ENCODE peak calls at places on chromosome 19, in six cellular contexts. One of them, this sample, is unnamed.

GRCh38 chr19:13652810-13653590 is 111.3 kb upstream of the MRI1 start:
- DNase-seq in effector memory CD8-positive, alpha-beta T cell: no peak
- DNase-seq in effector CD8-positive, alpha-beta T cell: no peak
- DNase-seq in activated naive CD4-positive, alpha-beta T cell treated with anti-CD3 and anti-CD28 coated beads for 36 hours: no peak
- DNase-seq in lower leg skin: no peak
- DNase-seq in effector CD4-positive, alpha-beta T cell: no peak
- DNase-seq in this sample: no peak

GRCh38 chr19:36417752-36418286 is 625 bp downstream of the ZFP82 start:
- DNase-seq in effector CD4-positive, alpha-beta T cell: no peak
- DNase-seq in effector CD8-positive, alpha-beta T cell: no peak
- DNase-seq in activated naive CD4-positive, alpha-beta T cell treated with anti-CD3 and anti-CD28 coated beads for 36 hours: no peak
- DNase-seq in lower leg skin: no peak
- DNase-seq in effector memory CD8-positive, alpha-beta T cell: no peak
- DNase-seq in this sample: peak

GRCh38 chr19:54415208-54415900 is at the start of gene TTYH1:
- DNase-seq in lower leg skin: no peak
- DNase-seq in effector CD4-positive, alpha-beta T cell: no peak
- DNase-seq in activated naive CD4-positive, alpha-beta T cell treated with anti-CD3 and anti-CD28 coated beads for 36 hours: peak
- DNase-seq in effector CD8-positive, alpha-beta T cell: peak
- DNase-seq in effector memory CD8-positive, alpha-beta T cell: peak
- DNase-seq in this sample: no peak

GRCh38 chr19:30682576-30683536 is 310.7 kb downstream of the ZNF536 start:
- DNase-seq in effector CD8-positive, alpha-beta T cell: peak
- DNase-seq in activated naive CD4-positive, alpha-beta T cell treated with anti-CD3 and anti-CD28 coated beads for 36 hours: peak
- DNase-seq in effector CD4-positive, alpha-beta T cell: peak
- DNase-seq in effector memory CD8-positive, alpha-beta T cell: peak
- DNase-seq in lower leg skin: peak
- DNase-seq in this sample: peak

GRCh38 chr19:1856698-1857603 is 6.4 kb downstream of the KLF16 start:
- DNase-seq in activated naive CD4-positive, alpha-beta T cell treated with anti-CD3 and anti-CD28 coated beads for 36 hours: peak
- DNase-seq in effector CD8-positive, alpha-beta T cell: peak
- DNase-seq in effector CD4-positive, alpha-beta T cell: no peak
- DNase-seq in lower leg skin: peak
- DNase-seq in effector memory CD8-positive, alpha-beta T cell: no peak
- DNase-seq in this sample: peak

GRCh38 chr19:45187421-45188100 is 9.0 kb downstream of the BLOC1S3 start:
- DNase-seq in activated naive CD4-positive, alpha-beta T cell treated with anti-CD3 and anti-CD28 coated beads for 36 hours: peak
- DNase-seq in lower leg skin: no peak
- DNase-seq in effector CD8-positive, alpha-beta T cell: no peak
- DNase-seq in effector CD4-positive, alpha-beta T cell: no peak
- DNase-seq in effector memory CD8-positive, alpha-beta T cell: peak
- DNase-seq in this sample: no peak

GRCh38 chr19:30637926-30638325 is 265.7 kb downstream of the ZNF536 start:
- DNase-seq in effector CD4-positive, alpha-beta T cell: no peak
- DNase-seq in activated naive CD4-positive, alpha-beta T cell treated with anti-CD3 and anti-CD28 coated beads for 36 hours: no peak
- DNase-seq in effector CD8-positive, alpha-beta T cell: no peak
- DNase-seq in lower leg skin: no peak
- DNase-seq in effector memory CD8-positive, alpha-beta T cell: no peak
- DNase-seq in this sample: no peak

GRCh38 chr19:45569619-45570421 is 14.8 kb downstream of the OPA3 start:
- DNase-seq in effector CD4-positive, alpha-beta T cell: peak
- DNase-seq in lower leg skin: no peak
- DNase-seq in activated naive CD4-positive, alpha-beta T cell treated with anti-CD3 and anti-CD28 coated beads for 36 hours: peak
- DNase-seq in effector memory CD8-positive, alpha-beta T cell: peak
- DNase-seq in effector CD8-positive, alpha-beta T cell: peak
- DNase-seq in this sample: no peak

GRCh38 chr19:3671680-3672574 is 28.3 kb downstream of the PIP5K1C start:
- DNase-seq in lower leg skin: no peak
- DNase-seq in effector CD4-positive, alpha-beta T cell: no peak
- DNase-seq in effector CD8-positive, alpha-beta T cell: no peak
- DNase-seq in activated naive CD4-positive, alpha-beta T cell treated with anti-CD3 and anti-CD28 coated beads for 36 hours: peak
- DNase-seq in effector memory CD8-positive, alpha-beta T cell: no peak
- DNase-seq in this sample: no peak

GRCh38 chr19:39307822-39308530 is 11.8 kb downstream of the IFNL1 start:
- DNase-seq in lower leg skin: no peak
- DNase-seq in effector CD4-positive, alpha-beta T cell: no peak
- DNase-seq in activated naive CD4-positive, alpha-beta T cell treated with anti-CD3 and anti-CD28 coated beads for 36 hours: no peak
- DNase-seq in effector CD8-positive, alpha-beta T cell: no peak
- DNase-seq in effector memory CD8-positive, alpha-beta T cell: no peak
- DNase-seq in this sample: no peak

GRCh38 chr19:14317157-14317556 is 64.1 kb upstream of the ADGRE5 start:
- DNase-seq in lower leg skin: no peak
- DNase-seq in effector CD4-positive, alpha-beta T cell: no peak
- DNase-seq in effector memory CD8-positive, alpha-beta T cell: no peak
- DNase-seq in activated naive CD4-positive, alpha-beta T cell treated with anti-CD3 and anti-CD28 coated beads for 36 hours: no peak
- DNase-seq in effector CD8-positive, alpha-beta T cell: no peak
- DNase-seq in this sample: no peak

GRCh38 chr19:2421581-2422306 is 5.6 kb downstream of the TIMM13 start:
- DNase-seq in effector memory CD8-positive, alpha-beta T cell: no peak
- DNase-seq in effector CD8-positive, alpha-beta T cell: no peak
- DNase-seq in activated naive CD4-positive, alpha-beta T cell treated with anti-CD3 and anti-CD28 coated beads for 36 hours: no peak
- DNase-seq in lower leg skin: no peak
- DNase-seq in effector CD4-positive, alpha-beta T cell: no peak
- DNase-seq in this sample: no peak

GRCh38 chr19:56142087-56142787 is 1.1 kb downstream of the ZNF444 start:
- DNase-seq in lower leg skin: no peak
- DNase-seq in effector memory CD8-positive, alpha-beta T cell: no peak
- DNase-seq in effector CD4-positive, alpha-beta T cell: no peak
- DNase-seq in activated naive CD4-positive, alpha-beta T cell treated with anti-CD3 and anti-CD28 coated beads for 36 hours: no peak
- DNase-seq in effector CD8-positive, alpha-beta T cell: no peak
- DNase-seq in this sample: no peak

GRCh38 chr19:11191273-11191755 is 6.0 kb downstream of the KANK2 start:
- DNase-seq in lower leg skin: peak
- DNase-seq in effector memory CD8-positive, alpha-beta T cell: no peak
- DNase-seq in effector CD8-positive, alpha-beta T cell: no peak
- DNase-seq in activated naive CD4-positive, alpha-beta T cell treated with anti-CD3 and anti-CD28 coated beads for 36 hours: no peak
- DNase-seq in effector CD4-positive, alpha-beta T cell: no peak
- DNase-seq in this sample: peak

GRCh38 chr19:3670796-3671679 is 29.2 kb downstream of the PIP5K1C start:
- DNase-seq in effector CD8-positive, alpha-beta T cell: no peak
- DNase-seq in effector CD4-positive, alpha-beta T cell: no peak
- DNase-seq in activated naive CD4-positive, alpha-beta T cell treated with anti-CD3 and anti-CD28 coated beads for 36 hours: peak
- DNase-seq in effector memory CD8-positive, alpha-beta T cell: peak
- DNase-seq in lower leg skin: peak
- DNase-seq in this sample: no peak

GRCh38 chr19:53892981-53893325 is 11.0 kb downstream of the PRKCG start:
- DNase-seq in effector memory CD8-positive, alpha-beta T cell: no peak
- DNase-seq in lower leg skin: no peak
- DNase-seq in activated naive CD4-positive, alpha-beta T cell treated with anti-CD3 and anti-CD28 coated beads for 36 hours: no peak
- DNase-seq in effector CD4-positive, alpha-beta T cell: no peak
- DNase-seq in effector CD8-positive, alpha-beta T cell: no peak
- DNase-seq in this sample: no peak

GRCh38 chr19:10126213-10126639 is 6.5 kb upstream of the EIF3G start:
- DNase-seq in activated naive CD4-positive, alpha-beta T cell treated with anti-CD3 and anti-CD28 coated beads for 36 hours: no peak
- DNase-seq in effector CD8-positive, alpha-beta T cell: no peak
- DNase-seq in effector CD4-positive, alpha-beta T cell: no peak
- DNase-seq in lower leg skin: no peak
- DNase-seq in effector memory CD8-positive, alpha-beta T cell: no peak
- DNase-seq in this sample: no peak

GRCh38 chr19:4597278-4597974 is 37.9 kb upstream of the SEMA6B start:
- DNase-seq in effector CD8-positive, alpha-beta T cell: no peak
- DNase-seq in lower leg skin: no peak
- DNase-seq in activated naive CD4-positive, alpha-beta T cell treated with anti-CD3 and anti-CD28 coated beads for 36 hours: peak
- DNase-seq in effector CD4-positive, alpha-beta T cell: no peak
- DNase-seq in effector memory CD8-positive, alpha-beta T cell: no peak
- DNase-seq in this sample: no peak

GRCh38 chr19:18733196-18733647 is 49.7 kb downstream of the CRTC1 start:
- DNase-seq in effector CD4-positive, alpha-beta T cell: no peak
- DNase-seq in lower leg skin: no peak
- DNase-seq in activated naive CD4-positive, alpha-beta T cell treated with anti-CD3 and anti-CD28 coated beads for 36 hours: no peak
- DNase-seq in effector CD8-positive, alpha-beta T cell: no peak
- DNase-seq in effector memory CD8-positive, alpha-beta T cell: no peak
- DNase-seq in this sample: no peak

GRCh38 chr19:30161770-30162169 is 210.4 kb upstream of the ZNF536 start:
- DNase-seq in activated naive CD4-positive, alpha-beta T cell treated with anti-CD3 and anti-CD28 coated beads for 36 hours: no peak
- DNase-seq in effector CD4-positive, alpha-beta T cell: no peak
- DNase-seq in effector CD8-positive, alpha-beta T cell: no peak
- DNase-seq in lower leg skin: no peak
- DNase-seq in effector memory CD8-positive, alpha-beta T cell: no peak
- DNase-seq in this sample: no peak

GRCh38 chr19:5039642-5040543 is 71.0 kb downstream of the KDM4B start:
- DNase-seq in activated naive CD4-positive, alpha-beta T cell treated with anti-CD3 and anti-CD28 coated beads for 36 hours: no peak
- DNase-seq in lower leg skin: no peak
- DNase-seq in effector memory CD8-positive, alpha-beta T cell: no peak
- DNase-seq in effector CD8-positive, alpha-beta T cell: no peak
- DNase-seq in effector CD4-positive, alpha-beta T cell: no peak
- DNase-seq in this sample: no peak

GRCh38 chr19:1113986-1114483 is 10.2 kb downstream of the GPX4 start:
- DNase-seq in activated naive CD4-positive, alpha-beta T cell treated with anti-CD3 and anti-CD28 coated beads for 36 hours: no peak
- DNase-seq in effector CD4-positive, alpha-beta T cell: no peak
- DNase-seq in lower leg skin: no peak
- DNase-seq in effector CD8-positive, alpha-beta T cell: no peak
- DNase-seq in effector memory CD8-positive, alpha-beta T cell: no peak
- DNase-seq in this sample: no peak

GRCh38 chr19:38543807-38544568 is 73.8 kb downstream of the MAP4K1 start:
- DNase-seq in effector CD8-positive, alpha-beta T cell: no peak
- DNase-seq in lower leg skin: peak
- DNase-seq in effector memory CD8-positive, alpha-beta T cell: no peak
- DNase-seq in effector CD4-positive, alpha-beta T cell: no peak
- DNase-seq in activated naive CD4-positive, alpha-beta T cell treated with anti-CD3 and anti-CD28 coated beads for 36 hours: peak
- DNase-seq in this sample: peak

GRCh38 chr19:39155114-39155700 is 29.6 kb downstream of the PAK4 start:
- DNase-seq in effector CD4-positive, alpha-beta T cell: no peak
- DNase-seq in effector memory CD8-positive, alpha-beta T cell: no peak
- DNase-seq in lower leg skin: no peak
- DNase-seq in effector CD8-positive, alpha-beta T cell: no peak
- DNase-seq in activated naive CD4-positive, alpha-beta T cell treated with anti-CD3 and anti-CD28 coated beads for 36 hours: no peak
- DNase-seq in this sample: no peak

GRCh38 chr19:14369399-14370168 is 11.7 kb upstream of the ADGRE5 start:
- DNase-seq in effector CD4-positive, alpha-beta T cell: peak
- DNase-seq in activated naive CD4-positive, alpha-beta T cell treated with anti-CD3 and anti-CD28 coated beads for 36 hours: peak
- DNase-seq in effector CD8-positive, alpha-beta T cell: peak
- DNase-seq in lower leg skin: no peak
- DNase-seq in effector memory CD8-positive, alpha-beta T cell: peak
- DNase-seq in this sample: no peak

GRCh38 chr19:42288411-42288810 is 13.5 kb upstream of the PRR19 start:
- DNase-seq in effector CD4-positive, alpha-beta T cell: no peak
- DNase-seq in activated naive CD4-positive, alpha-beta T cell treated with anti-CD3 and anti-CD28 coated beads for 36 hours: no peak
- DNase-seq in lower leg skin: no peak
- DNase-seq in effector memory CD8-positive, alpha-beta T cell: no peak
- DNase-seq in effector CD8-positive, alpha-beta T cell: no peak
- DNase-seq in this sample: no peak

GRCh38 chr19:38425810-38426466 is at the start of gene RASGRP4:
- DNase-seq in lower leg skin: no peak
- DNase-seq in effector CD8-positive, alpha-beta T cell: no peak
- DNase-seq in activated naive CD4-positive, alpha-beta T cell treated with anti-CD3 and anti-CD28 coated beads for 36 hours: peak
- DNase-seq in effector memory CD8-positive, alpha-beta T cell: peak
- DNase-seq in effector CD4-positive, alpha-beta T cell: peak
- DNase-seq in this sample: no peak

GRCh38 chr19:53394522-53394973 is 401 bp upstream of the ZNF765 start:
- DNase-seq in activated naive CD4-positive, alpha-beta T cell treated with anti-CD3 and anti-CD28 coated beads for 36 hours: no peak
- DNase-seq in effector CD8-positive, alpha-beta T cell: no peak
- DNase-seq in lower leg skin: peak
- DNase-seq in effector CD4-positive, alpha-beta T cell: no peak
- DNase-seq in effector memory CD8-positive, alpha-beta T cell: no peak
- DNase-seq in this sample: no peak

GRCh38 chr19:52935434-52935833 is 12.2 kb upstream of the ZNF888 start:
- DNase-seq in lower leg skin: no peak
- DNase-seq in effector memory CD8-positive, alpha-beta T cell: no peak
- DNase-seq in effector CD4-positive, alpha-beta T cell: no peak
- DNase-seq in effector CD8-positive, alpha-beta T cell: no peak
- DNase-seq in activated naive CD4-positive, alpha-beta T cell treated with anti-CD3 and anti-CD28 coated beads for 36 hours: no peak
- DNase-seq in this sample: no peak

GRCh38 chr19:50909240-50910070 is 1.7 kb downstream of the KLK4 start:
- DNase-seq in activated naive CD4-positive, alpha-beta T cell treated with anti-CD3 and anti-CD28 coated beads for 36 hours: peak
- DNase-seq in effector CD8-positive, alpha-beta T cell: no peak
- DNase-seq in effector memory CD8-positive, alpha-beta T cell: no peak
- DNase-seq in lower leg skin: peak
- DNase-seq in effector CD4-positive, alpha-beta T cell: no peak
- DNase-seq in this sample: no peak

GRCh38 chr19:2242092-2242537 is 5.5 kb downstream of the SF3A2 start:
- DNase-seq in effector CD4-positive, alpha-beta T cell: no peak
- DNase-seq in lower leg skin: no peak
- DNase-seq in effector memory CD8-positive, alpha-beta T cell: no peak
- DNase-seq in activated naive CD4-positive, alpha-beta T cell treated with anti-CD3 and anti-CD28 coated beads for 36 hours: no peak
- DNase-seq in effector CD8-positive, alpha-beta T cell: no peak
- DNase-seq in this sample: no peak